ENCODE peak calls at places on chromosome 19, in six cellular contexts. H, C, S, F, Y and A are unnamed samples. For H3K4me1, the result is how much of the 10 kb centered on the place peaks cover.

GRCh38 chr19:35143818-35144217 is 763 bp downstream of the FXYD7 start:
- DNase-seq in S (no peak), C (no peak), F (no peak), Y (no peak), H (no peak), A (no peak)

GRCh38 chr19:44689290-44690130 is 9.4 kb upstream of the CEACAM16 start:
- DNase-seq in Y (peak), S (peak), H (peak), C (peak), F (peak), A (peak)

GRCh38 chr19:8367327-8368001 is 3.5 kb downstream of the ANGPTL4 start:
- DNase-seq in F (peak), H (no peak), S (peak), C (no peak), Y (peak), A (no peak)

GRCh38 chr19:10604460-10604980 is 17.4 kb upstream of the AP1M2 start:
- DNase-seq in F (peak), H (peak), C (peak), S (peak), Y (no peak), A (no peak)

GRCh38 chr19:467554-467953 is 6.7 kb upstream of the SHC2 start:
- DNase-seq in H (no peak), F (no peak), C (no peak), Y (no peak), S (no peak), A (no peak)

GRCh38 chr19:34253711-34254551 is 423 bp upstream of the GARRE1 start:
- DNase-seq in S (no peak), H (peak), C (peak), F (peak), Y (no peak), A (no peak)

GRCh38 chr19:58562126-58563033 is 4.0 kb upstream of the UBE2M start:
- DNase-seq in S (peak), Y (no peak), C (peak), F (no peak), H (no peak), A (peak)

GRCh38 chr19:7497292-7497691 is 8.5 kb upstream of the PEX11G start:
- DNase-seq in F (no peak), H (no peak), C (no peak), Y (no peak), S (no peak), A (no peak)

GRCh38 chr19:55437410-55437809 is 5.7 kb downstream of the SHISA7 start:
- DNase-seq in S (peak), H (no peak), C (no peak), F (no peak), Y (no peak), A (no peak)

GRCh38 chr19:30691767-30692516 is 319.8 kb downstream of the ZNF536 start:
- DNase-seq in F (no peak), S (no peak), Y (no peak), C (no peak), H (no peak), A (no peak)

GRCh38 chr19:7500811-7501450 is 12.1 kb upstream of the PEX11G start:
- DNase-seq in Y (no peak), F (peak), C (no peak), H (no peak), S (peak), A (peak)

GRCh38 chr19:17455711-17456123 is 5.0 kb downstream of the NXNL1 start:
- DNase-seq in C (no peak), Y (no peak), F (no peak), S (peak), H (no peak), A (no peak)

GRCh38 chr19:23823952-23824389 is 65.3 kb upstream of the ZNF681 start:
- DNase-seq in F (peak), Y (no peak), S (no peak), H (peak), C (no peak), A (peak)

GRCh38 chr19:38741670-38742069 is 2.6 kb downstream of the CAPN12 start:
- DNase-seq in H (no peak), S (no peak), Y (no peak), C (no peak), F (no peak), A (no peak)

GRCh38 chr19:15280915-15281683 is 48.9 kb upstream of the EPHX3 start:
- DNase-seq in S (peak), H (no peak), F (peak), Y (peak), C (no peak), A (no peak)

GRCh38 chr19:10113592-10113963 is 2.1 kb downstream of the P2RY11 start:
- DNase-seq in Y (no peak), H (no peak), F (no peak), S (no peak), C (no peak), A (no peak)

GRCh38 chr19:35704218-35704617 is at the start of gene ZBTB32:
- DNase-seq in Y (no peak), F (peak), H (no peak), S (no peak), C (no peak), A (no peak)

GRCh38 chr19:11291415-11291814 is 4.5 kb upstream of the TSPAN16 start:
- DNase-seq in Y (no peak), S (no peak), H (no peak), C (no peak), F (no peak), A (no peak)

GRCh38 chr19:29961311-29961710 is 19.3 kb downstream of the URI1 start:
- DNase-seq in F (no peak), Y (no peak), C (no peak), S (no peak), H (no peak), A (no peak)

GRCh38 chr19:55402509-55402908 is 5.1 kb downstream of the UBE2S start:
- DNase-seq in H (no peak), C (no peak), S (no peak), Y (no peak), F (no peak), A (no peak)

DNA sequence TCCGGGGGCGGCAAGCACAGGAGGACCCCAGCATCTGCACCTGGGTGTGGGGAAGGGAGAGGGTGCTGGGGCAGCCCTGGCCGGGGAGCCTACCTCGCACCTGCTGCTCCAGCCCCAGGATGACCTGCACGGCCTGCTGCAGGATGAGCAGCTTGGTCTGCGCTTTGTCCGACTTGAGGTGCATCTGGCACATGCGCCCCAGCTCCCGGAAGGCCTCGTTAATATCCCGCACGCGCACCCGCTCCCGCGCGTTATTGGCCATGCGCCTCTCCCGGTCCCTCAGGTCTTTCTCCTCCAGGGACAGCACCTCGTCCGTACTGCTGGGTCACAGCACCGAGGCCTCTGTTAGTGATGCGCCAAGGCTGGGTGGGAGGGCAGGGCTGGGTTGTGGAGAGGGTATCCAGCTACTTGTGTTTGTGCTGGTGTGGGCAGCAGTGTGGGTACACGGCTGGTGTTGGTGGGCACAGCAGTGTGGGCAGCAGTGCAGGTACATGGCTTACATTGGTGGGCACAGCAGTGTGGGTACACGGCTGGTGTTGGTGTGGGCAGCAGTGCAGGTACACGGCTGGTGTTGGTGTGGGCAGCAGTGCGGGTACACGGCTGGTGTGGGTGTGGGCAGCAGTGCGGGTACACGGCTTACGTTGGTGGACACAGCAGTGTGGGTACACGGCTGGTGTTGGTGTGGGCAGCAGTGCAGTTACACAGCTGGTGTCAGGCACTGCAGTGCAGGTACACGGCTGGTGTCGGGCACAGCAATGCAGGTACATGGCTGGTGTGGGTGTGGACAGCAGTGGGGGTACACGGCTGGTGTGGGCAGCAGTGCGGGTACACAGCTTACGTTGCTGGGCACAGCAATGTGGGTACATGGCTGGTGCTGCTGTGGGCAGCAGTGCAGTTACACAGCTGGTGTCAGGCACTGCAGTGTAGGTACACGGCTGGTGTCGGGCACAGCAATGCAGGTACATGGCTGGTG is 7.1 kb upstream of the UQCR11 start:
- DNase-seq in S (no peak), F (no peak), C (no peak), Y (no peak), H (no peak), A (no peak)
- H3K27ac ChIP-seq in S (no peak), F (no peak), C (no peak), Y (no peak), H (peak), A (no peak)

DNA sequence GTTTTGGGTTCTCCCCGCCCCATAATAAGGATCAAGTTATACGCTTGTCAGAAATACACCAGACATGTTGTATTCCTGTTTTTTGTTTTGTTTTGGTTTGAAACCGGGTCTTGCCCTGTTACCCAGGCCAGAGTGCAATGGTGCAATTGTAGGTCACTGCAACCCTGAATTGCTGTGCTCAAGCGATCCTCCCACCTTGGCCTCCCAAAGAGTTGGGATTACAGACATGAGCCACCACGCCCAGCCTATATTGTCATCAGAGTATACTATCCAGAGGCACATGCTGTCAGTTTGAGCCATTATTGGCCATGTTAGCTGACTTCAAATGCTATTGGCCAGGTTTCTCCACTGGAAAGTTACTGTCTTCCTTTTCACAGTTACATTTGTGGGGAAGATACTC is 9.8 kb downstream of the SAFB start:
- DNase-seq in S (no peak), C (no peak), F (peak), Y (no peak), H (no peak), A (no peak)
- H3K4me1 ChIP-seq in S (under half), C (under half), F (under half), Y (under half), H (under half), A (under half)

DNA sequence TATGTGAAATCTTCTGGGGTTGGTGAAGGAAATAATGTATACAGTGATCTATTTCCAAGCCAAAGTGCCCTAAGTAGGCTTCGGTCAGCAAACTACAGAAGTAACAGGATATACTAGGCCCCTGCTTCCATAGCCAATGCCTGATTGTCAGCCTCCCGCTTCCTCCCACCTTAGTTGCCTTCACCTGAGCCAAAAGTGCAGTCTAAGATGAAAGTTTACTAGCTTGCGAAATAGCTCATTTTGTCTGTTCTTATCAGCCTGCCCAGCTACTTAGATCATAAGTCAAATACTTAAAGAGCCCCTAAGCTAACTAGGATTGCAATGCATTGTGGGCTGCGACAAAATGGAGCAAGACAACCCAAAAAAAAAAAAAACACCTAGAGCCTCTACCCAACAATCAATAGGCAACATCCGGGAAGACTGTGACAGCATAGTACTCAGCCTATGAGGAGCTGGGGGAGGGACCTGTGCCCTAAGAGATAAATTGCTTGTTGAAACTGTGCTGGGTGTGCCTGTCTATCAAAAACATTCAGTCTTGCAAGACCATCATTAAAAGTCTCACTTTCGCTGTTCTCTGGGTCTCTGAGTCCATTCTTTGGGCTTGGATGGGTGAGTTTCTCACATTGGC is 454.7 kb upstream of the TSHZ3 start:
- DNase-seq in C (no peak), F (no peak), S (no peak), H (no peak), Y (no peak), A (no peak)
- H3K4me3 ChIP-seq in C (no peak), F (no peak), S (no peak), H (no peak), Y (no peak), A (no peak)

DNA sequence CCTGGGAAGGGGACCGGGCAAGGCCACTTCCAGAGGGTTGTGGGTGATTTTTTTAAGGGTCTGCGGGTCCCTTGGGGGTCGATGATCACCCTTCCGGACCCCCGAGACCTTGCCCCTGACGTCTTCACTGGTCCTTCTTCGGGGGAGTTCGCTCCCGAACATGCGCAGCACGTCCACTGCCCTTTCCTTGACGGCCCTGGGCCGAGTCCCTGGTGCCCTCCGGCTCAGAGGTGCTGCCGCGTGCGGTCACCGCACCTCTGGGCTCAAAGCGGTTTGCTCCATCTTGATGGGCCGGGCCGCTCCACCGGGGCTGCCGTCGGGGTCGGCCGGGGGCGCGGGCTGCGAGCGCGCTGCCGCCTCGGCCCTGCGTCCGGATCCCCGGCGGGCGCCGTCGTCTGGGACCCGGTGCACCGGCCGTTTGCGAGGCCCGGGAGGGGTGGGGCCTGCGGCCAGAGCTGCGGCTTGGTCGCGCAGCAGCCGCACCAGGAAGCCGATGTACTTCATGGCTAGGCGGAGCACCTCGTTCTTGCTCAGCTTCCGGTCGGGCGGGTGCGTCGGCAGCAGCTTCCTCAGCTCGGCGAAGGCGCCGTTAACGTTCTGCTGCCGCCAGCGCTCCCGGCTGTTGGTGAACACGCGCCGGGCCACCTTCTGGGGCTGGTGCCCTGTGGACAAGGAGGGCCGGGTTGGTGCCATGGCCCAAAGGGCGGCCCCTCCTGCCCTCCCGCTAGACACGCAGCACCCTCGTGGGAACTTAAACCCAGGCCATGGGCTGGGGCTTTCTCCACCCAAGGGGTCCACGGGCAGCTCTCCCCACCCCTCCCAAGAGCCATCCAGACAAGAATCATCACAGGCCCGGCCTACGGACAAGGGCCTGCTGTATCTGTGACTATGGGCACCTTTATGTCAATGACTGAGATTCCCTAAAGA is 3.3 kb downstream of the LYL1 start:
- DNase-seq in Y (no peak), F (peak), C (peak), H (peak), S (peak), A (peak)
- H3K27ac ChIP-seq in Y (peak), F (peak), C (peak), H (peak), S (peak), A (peak)

DNA sequence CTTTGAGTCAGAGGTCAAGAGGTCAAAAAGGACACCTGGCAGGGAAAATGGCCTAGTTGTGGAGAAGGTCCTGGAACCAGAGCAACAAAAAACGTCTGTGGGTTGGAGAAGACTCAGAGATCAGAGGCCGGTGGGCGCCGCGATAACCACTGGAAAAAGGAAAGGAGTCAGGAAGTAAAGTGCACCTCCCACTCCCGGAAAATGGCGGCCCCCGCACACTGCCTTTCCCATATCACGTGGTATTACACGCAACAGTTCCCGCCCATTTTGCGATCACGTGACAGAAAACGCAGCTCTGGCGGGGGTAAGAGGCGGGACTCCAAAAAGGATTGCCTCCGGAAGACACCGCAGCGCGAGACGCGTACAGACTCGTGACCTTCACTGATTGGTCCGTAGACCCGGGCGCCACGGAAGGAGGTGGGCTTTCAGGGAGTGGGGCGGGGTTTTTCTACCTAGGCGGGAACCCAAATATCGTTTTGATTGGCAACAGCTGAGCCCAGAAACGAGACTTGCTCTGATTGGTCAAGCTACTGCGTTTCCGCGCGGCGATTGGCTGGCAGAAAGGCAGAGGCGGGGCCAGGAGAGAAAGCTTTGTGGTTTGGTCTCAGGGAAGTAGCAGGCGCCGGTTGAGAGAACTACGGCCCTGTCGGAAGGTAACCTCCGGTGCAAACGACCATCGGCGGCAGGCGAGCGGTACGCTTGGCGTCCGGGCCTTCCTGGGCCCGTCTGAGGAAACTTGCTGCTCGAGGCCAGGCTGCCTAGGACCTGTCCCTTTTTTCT is at the start of gene ACTMAP:
- DNase-seq in S (peak), H (peak), Y (peak), C (peak), F (peak), A (peak)
- H3K4me1 ChIP-seq in S (under half), H (under half), Y (under half), C (under half), F (under half), A (half or more)

GRCh38 chr19:51639916-51640315 is 6.7 kb downstream of the SIGLEC14 start:
- DNase-seq in C (no peak), S (no peak), H (no peak), Y (no peak), F (no peak), A (no peak)
- H3K4me3 ChIP-seq in C (no peak), S (no peak), H (no peak), Y (no peak), F (no peak), A (no peak)

DNA sequence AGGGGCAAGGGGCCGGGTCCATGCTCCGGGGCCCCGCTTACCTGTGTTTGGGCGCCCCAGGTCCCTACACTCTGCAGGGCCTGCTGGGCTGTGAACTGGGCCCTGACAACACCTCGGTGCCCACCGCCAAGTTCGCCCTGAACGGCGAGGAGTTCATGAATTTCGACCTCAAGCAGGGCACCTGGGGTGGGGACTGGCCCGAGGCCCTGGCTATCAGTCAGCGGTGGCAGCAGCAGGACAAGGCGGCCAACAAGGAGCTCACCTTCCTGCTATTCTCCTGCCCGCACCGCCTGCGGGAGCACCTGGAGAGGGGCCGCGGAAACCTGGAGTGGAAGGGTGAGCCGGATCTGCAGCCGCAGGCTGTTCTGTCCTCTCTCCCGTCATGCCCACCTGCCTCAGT is 1.7 kb downstream of the FCGRT start:
- DNase-seq in F (no peak), Y (no peak), C (no peak), S (peak), H (no peak), A (no peak)
- H3K27ac ChIP-seq in F (peak), Y (peak), C (no peak), S (peak), H (no peak), A (peak)

GRCh38 chr19:3368441-3368795 is 2.0 kb downstream of the NFIC start:
- DNase-seq in S (peak), C (no peak), Y (no peak), H (no peak), F (no peak), A (no peak)

GRCh38 chr19:3367572-3368440 is 1.4 kb downstream of the NFIC start:
- DNase-seq in H (no peak), F (no peak), S (peak), Y (no peak), C (no peak), A (no peak)

GRCh38 chr19:3370214-3370720 is 3.9 kb downstream of the NFIC start:
- DNase-seq in S (peak), F (no peak), C (no peak), Y (no peak), H (no peak), A (no peak)

GRCh38 chr19:3369337-3370213 is 3.2 kb downstream of the NFIC start:
- DNase-seq in S (peak), C (no peak), Y (no peak), F (peak), H (no peak), A (no peak)

GRCh38 chr19:3368848-3369336 is 2.5 kb downstream of the NFIC start:
- DNase-seq in F (no peak), S (no peak), Y (no peak), C (no peak), H (no peak), A (no peak)
- H3K4me1 ChIP-seq in F (under half), S (half or more), Y (under half), C (under half), H (under half), A (under half)

GRCh38 chr19:46660601-46661019 is 372 bp downstream of the DACT3 start:
- DNase-seq in H (no peak), S (no peak), F (no peak), Y (no peak), C (no peak), A (no peak)

GRCh38 chr19:46661020-46661731 is at the start of gene DACT3:
- DNase-seq in F (peak), Y (peak), C (peak), H (peak), S (peak), A (peak)

GRCh38 chr19:46661735-46662592 is 982 bp upstream of the DACT3 start:
- DNase-seq in F (peak), S (peak), C (peak), H (peak), Y (peak), A (peak)

GRCh38 chr19:46659151-46660007 is 1.6 kb downstream of the DACT3 start:
- DNase-seq in C (no peak), Y (no peak), H (no peak), S (no peak), F (peak), A (no peak)

GRCh38 chr19:46660008-46660517 is 919 bp downstream of the DACT3 start:
- DNase-seq in H (no peak), S (no peak), F (no peak), C (no peak), Y (no peak), A (no peak)
- H3K4me3 ChIP-seq in H (peak), S (no peak), F (peak), C (peak), Y (peak), A (no peak)